ENCODE peak calls at places on chromosomes 2 and 18, in six cellular contexts. One of them, this sample, is unnamed.
A peak's percentile ranks its signal among the peaks of the same experiment; 100 is the strongest.

GRCh38 chr2:56077352-56077915 is 106.4 kb upstream of the CCDC85A start:
- DNase-seq in H1: peak; percentile 65
- DNase-seq in trophoblast cell: peak; percentile 76
- DNase-seq in neuronal stem cell: no peak
- DNase-seq in H9: peak; percentile 48
- DNase-seq in IMR-90: peak; percentile 7
- DNase-seq in this sample: peak; percentile 32

GRCh38 chr18:67278984-67279383 is 237.5 kb downstream of the DSEL start:
- DNase-seq in H1: no peak
- DNase-seq in trophoblast cell: no peak
- DNase-seq in IMR-90: no peak
- DNase-seq in H9: no peak
- DNase-seq in neuronal stem cell: no peak
- DNase-seq in this sample: no peak

GRCh38 chr2:96954490-96954846 is 31.9 kb downstream of the FAM178B start:
- DNase-seq in neuronal stem cell: no peak
- DNase-seq in H1: no peak
- DNase-seq in trophoblast cell: no peak
- DNase-seq in H9: no peak
- DNase-seq in IMR-90: peak; percentile 20
- DNase-seq in this sample: peak; percentile 20

GRCh38 chr2:174535083-174535482 is 48.3 kb upstream of the GPR155 start:
- DNase-seq in IMR-90: no peak
- DNase-seq in trophoblast cell: no peak
- DNase-seq in H9: no peak
- DNase-seq in neuronal stem cell: no peak
- DNase-seq in H1: no peak
- DNase-seq in this sample: no peak

GRCh38 chr2:6493266-6493665 is 372.4 kb downstream of the CMPK2 start:
- DNase-seq in H1: no peak
- DNase-seq in IMR-90: no peak
- DNase-seq in trophoblast cell: no peak
- DNase-seq in neuronal stem cell: no peak
- DNase-seq in H9: no peak
- DNase-seq in this sample: no peak

GRCh38 chr2:121771976-121772742 is 16.7 kb downstream of the TSN start:
- DNase-seq in neuronal stem cell: no peak
- DNase-seq in H1: no peak
- DNase-seq in H9: no peak
- DNase-seq in IMR-90: peak; percentile 32
- DNase-seq in trophoblast cell: no peak
- DNase-seq in this sample: no peak

GRCh38 chr2:96527052-96527964 is 9.2 kb upstream of the ARID5A start:
- DNase-seq in neuronal stem cell: peak; percentile 23
- DNase-seq in IMR-90: peak; percentile 18
- DNase-seq in trophoblast cell: no peak
- DNase-seq in H9: peak; percentile 61
- DNase-seq in H1: peak; percentile 75
- DNase-seq in this sample: peak; percentile 51

GRCh38 chr2:158816797-158817196 is 21.7 kb downstream of the DAPL1 start:
- DNase-seq in trophoblast cell: no peak
- DNase-seq in H1: no peak
- DNase-seq in IMR-90: no peak
- DNase-seq in neuronal stem cell: no peak
- DNase-seq in H9: no peak
- DNase-seq in this sample: no peak

GRCh38 chr2:84697895-84698294 is 181.6 kb downstream of the DNAH6 start:
- DNase-seq in H1: no peak
- DNase-seq in neuronal stem cell: no peak
- DNase-seq in trophoblast cell: peak; percentile 70
- DNase-seq in IMR-90: no peak
- DNase-seq in H9: no peak
- DNase-seq in this sample: no peak

GRCh38 chr2:181305151-181306123 is 151.7 kb upstream of the ITGA4 start:
- DNase-seq in trophoblast cell: no peak
- DNase-seq in neuronal stem cell: no peak
- DNase-seq in IMR-90: peak; percentile 5
- DNase-seq in H1: no peak
- DNase-seq in H9: no peak
- DNase-seq in this sample: peak; percentile 75

GRCh38 chr2:71544919-71545571 is 91.7 kb downstream of the DYSF start:
- DNase-seq in trophoblast cell: no peak
- DNase-seq in H1: no peak
- DNase-seq in H9: no peak
- DNase-seq in IMR-90: no peak
- DNase-seq in neuronal stem cell: no peak
- DNase-seq in this sample: no peak

GRCh38 chr2:143742631-143743030 is 613.4 kb downstream of the ARHGAP15 start:
- DNase-seq in H9: no peak
- DNase-seq in trophoblast cell: no peak
- DNase-seq in neuronal stem cell: no peak
- DNase-seq in IMR-90: peak; percentile 36
- DNase-seq in H1: no peak
- DNase-seq in this sample: no peak

GRCh38 chr2:100588071-100588786 is 25.4 kb downstream of the PDCL3 start:
- DNase-seq in H1: no peak
- DNase-seq in H9: no peak
- DNase-seq in neuronal stem cell: no peak
- DNase-seq in IMR-90: peak; percentile 66
- DNase-seq in trophoblast cell: peak; percentile 27
- DNase-seq in this sample: peak; percentile 49

GRCh38 chr2:157173740-157174184 is 83.7 kb upstream of the GALNT5 start:
- DNase-seq in H1: no peak
- DNase-seq in neuronal stem cell: no peak
- DNase-seq in IMR-90: peak; percentile 100
- DNase-seq in trophoblast cell: peak; percentile 36
- DNase-seq in H9: no peak
- DNase-seq in this sample: peak; percentile 98

GRCh38 chr2:127932199-127932877 is 46.6 kb upstream of the AMMECR1L start:
- DNase-seq in neuronal stem cell: no peak
- DNase-seq in trophoblast cell: peak; percentile 51
- DNase-seq in H1: no peak
- DNase-seq in H9: no peak
- DNase-seq in IMR-90: peak; percentile 84
- DNase-seq in this sample: peak; percentile 73

GRCh38 chr2:156532989-156533388 is 96.8 kb downstream of the GPD2 start:
- DNase-seq in IMR-90: no peak
- DNase-seq in H9: no peak
- DNase-seq in H1: no peak
- DNase-seq in trophoblast cell: no peak
- DNase-seq in neuronal stem cell: no peak
- DNase-seq in this sample: no peak

GRCh38 chr2:132584976-132585817 is 84.8 kb downstream of the LYPD1 start:
- DNase-seq in neuronal stem cell: no peak
- DNase-seq in H1: no peak
- DNase-seq in IMR-90: no peak
- DNase-seq in H9: no peak
- DNase-seq in trophoblast cell: no peak
- DNase-seq in this sample: no peak

GRCh38 chr2:108220942-108221541 is 18.7 kb upstream of the SULT1C3 start:
- DNase-seq in IMR-90: no peak
- DNase-seq in H9: no peak
- DNase-seq in neuronal stem cell: no peak
- DNase-seq in H1: no peak
- DNase-seq in trophoblast cell: no peak
- DNase-seq in this sample: no peak

GRCh38 chr2:222649801-222650200 is 6.1 kb downstream of the FARSB start:
- DNase-seq in H1: no peak
- DNase-seq in neuronal stem cell: no peak
- DNase-seq in trophoblast cell: no peak
- DNase-seq in IMR-90: no peak
- DNase-seq in H9: no peak
- DNase-seq in this sample: no peak

GRCh38 chr18:10432781-10433180 is 21.7 kb upstream of the APCDD1 start:
- DNase-seq in H1: no peak
- DNase-seq in H9: no peak
- DNase-seq in trophoblast cell: no peak
- DNase-seq in IMR-90: no peak
- DNase-seq in neuronal stem cell: no peak
- DNase-seq in this sample: no peak

GRCh38 chr2:54586062-54586982 is 130.2 kb downstream of the SPTBN1 start:
- DNase-seq in H1: no peak
- DNase-seq in trophoblast cell: no peak
- DNase-seq in IMR-90: peak; percentile 55
- DNase-seq in neuronal stem cell: no peak
- DNase-seq in H9: no peak
- DNase-seq in this sample: peak; percentile 57

GRCh38 chr2:5183031-5183430 is 509.2 kb upstream of the SOX11 start:
- DNase-seq in H1: no peak
- DNase-seq in neuronal stem cell: no peak
- DNase-seq in H9: peak; percentile 36
- DNase-seq in trophoblast cell: no peak
- DNase-seq in IMR-90: no peak
- DNase-seq in this sample: no peak

GRCh38 chr18:48869591-48869990 is 81.2 kb downstream of the SMAD7 start:
- DNase-seq in IMR-90: no peak
- DNase-seq in H9: no peak
- DNase-seq in trophoblast cell: no peak
- DNase-seq in H1: no peak
- DNase-seq in neuronal stem cell: no peak
- DNase-seq in this sample: no peak

GRCh38 chr2:128032092-128032491 is 4.2 kb upstream of the SAP130 start:
- DNase-seq in H9: no peak
- DNase-seq in trophoblast cell: peak; percentile 92
- DNase-seq in IMR-90: no peak
- DNase-seq in neuronal stem cell: no peak
- DNase-seq in H1: no peak
- DNase-seq in this sample: no peak

GRCh38 chr2:191298306-191298705 is 53.1 kb downstream of the MYO1B start:
- DNase-seq in IMR-90: peak; percentile 73
- DNase-seq in H1: no peak
- DNase-seq in neuronal stem cell: no peak
- DNase-seq in trophoblast cell: peak; percentile 77
- DNase-seq in H9: no peak
- DNase-seq in this sample: no peak

GRCh38 chr18:35808796-35809195 is 163.7 kb upstream of the RMP24 start:
- DNase-seq in IMR-90: no peak
- DNase-seq in H1: no peak
- DNase-seq in H9: no peak
- DNase-seq in trophoblast cell: no peak
- DNase-seq in neuronal stem cell: no peak
- DNase-seq in this sample: no peak

GRCh38 chr18:59921384-59921891 is 21.6 kb downstream of the PMAIP1 start:
- DNase-seq in H1: no peak
- DNase-seq in neuronal stem cell: no peak
- DNase-seq in trophoblast cell: no peak
- DNase-seq in IMR-90: no peak
- DNase-seq in H9: no peak
- DNase-seq in this sample: no peak

GRCh38 chr2:74816540-74817331 is 17.2 kb upstream of the HK2 start:
- DNase-seq in neuronal stem cell: no peak
- DNase-seq in trophoblast cell: no peak
- DNase-seq in H1: peak; percentile 26
- DNase-seq in IMR-90: no peak
- DNase-seq in H9: no peak
- DNase-seq in this sample: no peak

GRCh38 chr2:68766378-68766845 is 31.8 kb downstream of the ARHGAP25 start:
- DNase-seq in neuronal stem cell: no peak
- DNase-seq in IMR-90: peak; percentile 73
- DNase-seq in trophoblast cell: peak; percentile 43
- DNase-seq in H9: no peak
- DNase-seq in H1: no peak
- DNase-seq in this sample: peak; percentile 92

GRCh38 chr2:213188971-213189899 is 37.8 kb upstream of the IKZF2 start:
- DNase-seq in trophoblast cell: peak; percentile 64
- DNase-seq in neuronal stem cell: peak; percentile 86
- DNase-seq in H9: peak; percentile 67
- DNase-seq in H1: peak; percentile 59
- DNase-seq in IMR-90: peak; percentile 52
- DNase-seq in this sample: peak; percentile 35
- H2AFZ ChIP-seq in trophoblast cell: peak overlapping the region; percentile 3
- H2AFZ ChIP-seq in neuronal stem cell: peak overlapping the region; percentile 74
- H2AFZ ChIP-seq in H9: peak overlapping the region; percentile 96
- H2AFZ ChIP-seq in H1: peak overlapping the region; percentile 88
- H2AFZ ChIP-seq in IMR-90: peak overlapping the region; percentile 82
- H2AFZ ChIP-seq in this sample: peak overlapping the region; percentile 88

GRCh38 chr2:60552096-60552850 is 1.2 kb downstream of the BCL11A start:
- DNase-seq in trophoblast cell: peak; percentile 23
- DNase-seq in H9: peak; percentile 36
- DNase-seq in neuronal stem cell: no peak
- DNase-seq in IMR-90: no peak
- DNase-seq in H1: peak; percentile 68
- DNase-seq in this sample: peak; percentile 20
- H2BK120ac ChIP-seq in trophoblast cell: peak overlapping the region; percentile 25
- H2BK120ac ChIP-seq in H9: no peak overlapping the region
- H2BK120ac ChIP-seq in neuronal stem cell: no peak overlapping the region
- H2BK120ac ChIP-seq in IMR-90: no peak overlapping the region
- H2BK120ac ChIP-seq in H1: no peak overlapping the region
- H2BK120ac ChIP-seq in this sample: no peak overlapping the region

GRCh38 chr2:230412369-230412706 is 3.7 kb upstream of the SP100 start:
- DNase-seq in trophoblast cell: no peak
- DNase-seq in H1: no peak
- DNase-seq in neuronal stem cell: no peak
- DNase-seq in IMR-90: no peak
- DNase-seq in H9: no peak
- DNase-seq in this sample: no peak

GRCh38 chr2:230413465-230413864 is 2.5 kb upstream of the SP100 start:
- DNase-seq in IMR-90: no peak
- DNase-seq in trophoblast cell: no peak
- DNase-seq in H9: no peak
- DNase-seq in neuronal stem cell: no peak
- DNase-seq in H1: no peak
- DNase-seq in this sample: no peak

GRCh38 chr2:230414302-230414701 is 1.7 kb upstream of the SP100 start:
- DNase-seq in H9: no peak
- DNase-seq in IMR-90: no peak
- DNase-seq in neuronal stem cell: no peak
- DNase-seq in trophoblast cell: no peak
- DNase-seq in H1: no peak
- DNase-seq in this sample: no peak

GRCh38 chr2:230411484-230412368 is 4.3 kb upstream of the SP100 start:
- DNase-seq in H1: peak; percentile 72
- DNase-seq in neuronal stem cell: peak; percentile 41
- DNase-seq in H9: peak; percentile 65
- DNase-seq in trophoblast cell: peak; percentile 61
- DNase-seq in IMR-90: peak; percentile 64
- DNase-seq in this sample: peak; percentile 83

DNA sequence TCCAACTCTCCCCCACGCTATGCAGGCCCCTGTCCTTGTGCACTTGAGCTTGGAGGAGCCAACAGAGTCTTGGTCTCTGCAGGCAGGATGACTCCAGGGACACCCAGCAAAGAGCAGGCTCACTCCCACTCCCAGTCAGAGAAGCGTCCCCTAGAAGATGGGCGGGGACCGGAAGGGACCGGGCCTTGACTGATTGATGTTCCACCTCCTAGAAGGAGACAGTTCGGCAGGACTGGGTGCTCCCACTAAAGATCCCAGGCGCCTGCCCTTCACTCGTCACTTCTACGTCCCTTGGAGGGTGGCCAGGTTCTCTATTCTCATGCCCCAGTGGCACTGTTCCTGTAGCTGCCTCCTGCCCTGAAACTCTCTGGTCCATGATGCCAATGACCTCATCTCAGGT is 3.2 kb upstream of the SP100 start:
- DNase-seq in H1: no peak
- DNase-seq in H9: no peak
- DNase-seq in IMR-90: no peak
- DNase-seq in trophoblast cell: no peak
- DNase-seq in neuronal stem cell: no peak
- DNase-seq in this sample: no peak
- H2AFZ ChIP-seq in H1: no peak overlapping the region
- H2AFZ ChIP-seq in H9: no peak overlapping the region
- H2AFZ ChIP-seq in IMR-90: peak overlapping the region; percentile 40
- H2AFZ ChIP-seq in trophoblast cell: no peak overlapping the region
- H2AFZ ChIP-seq in neuronal stem cell: no peak overlapping the region
- H2AFZ ChIP-seq in this sample: no peak overlapping the region

GRCh38 chr18:2846638-2847340 is at the start of gene EMILIN2:
- DNase-seq in H1: peak; percentile 76
- DNase-seq in IMR-90: peak; percentile 14
- DNase-seq in H9: peak; percentile 64
- DNase-seq in trophoblast cell: peak; percentile 60
- DNase-seq in neuronal stem cell: peak; percentile 47
- DNase-seq in this sample: peak; percentile 57
- H2BK120ac ChIP-seq in H1: peak within 1 kb of the TSS; percentile 43
- H2BK120ac ChIP-seq in IMR-90: no peak within 1 kb of the TSS
- H2BK120ac ChIP-seq in H9: no peak within 1 kb of the TSS
- H2BK120ac ChIP-seq in trophoblast cell: peak within 1 kb of the TSS; percentile 69
- H2BK120ac ChIP-seq in neuronal stem cell: no peak within 1 kb of the TSS
- H2BK120ac ChIP-seq in this sample: no peak within 1 kb of the TSS